ENCODE peak calls at places on chromosomes 13 and 19, in nine cellular contexts. Z, F, T, D, W, C, J, L and S are unnamed samples.

GRCh38 chr13:112001571-112001970 is 65.4 kb upstream of the SOX1 start:
- DNase-seq in T (no peak), F (no peak), Z (no peak), J (no peak), D (no peak), C (no peak), W (no peak), L (no peak), S (no peak)

GRCh38 chr19:45670670-45671453 is 2.8 kb downstream of the GIPR start:
- DNase-seq in W (peak; percentile 30), C (peak; percentile 85), J (peak; percentile 95), D (peak; percentile 44), Z (no peak), F (peak; percentile 95), L (peak; percentile 91), T (peak; percentile 47), S (peak; percentile 73)

GRCh38 chr13:113171250-113172125 is 13.0 kb downstream of the PROZ start:
- DNase-seq in Z (no peak), C (no peak), T (no peak), J (no peak), D (no peak), W (no peak), L (no peak), F (no peak), S (no peak)

GRCh38 chr13:104389722-104390121 is 1323.5 kb upstream of the SLC10A2 start:
- DNase-seq in C (no peak), W (no peak), T (no peak), J (no peak), F (peak; percentile 23), D (no peak), L (no peak), Z (no peak), S (no peak)

GRCh38 chr19:3570619-3571018 is 2.1 kb upstream of the HMG20B start:
- DNase-seq in T (no peak), W (no peak), D (no peak), L (no peak), F (no peak), C (no peak), J (no peak), Z (no peak), S (no peak)

GRCh38 chr13:42926555-42926954 is 65.5 kb downstream of the EPSTI1 start:
- DNase-seq in J (no peak), L (no peak), W (no peak), Z (no peak), F (no peak), T (no peak), D (no peak), C (peak; percentile 83), S (no peak)

GRCh38 chr13:89066868-89067466 is 1395.8 kb downstream of the SLITRK5 start:
- DNase-seq in Z (peak; percentile 32), D (no peak), L (peak; percentile 69), J (peak; percentile 19), T (peak; percentile 32), F (peak; percentile 76), W (no peak), C (peak; percentile 30), S (peak; percentile 61)

GRCh38 chr19:53308339-53308811 is 25.2 kb upstream of the ZNF845 start:
- DNase-seq in T (peak; percentile 11), Z (no peak), C (peak; percentile 41), J (no peak), D (peak; percentile 9), L (no peak), F (peak; percentile 74), W (no peak), S (no peak)

GRCh38 chr13:23743269-23743668 is 145.9 kb downstream of the MIPEP start:
- DNase-seq in W (no peak), T (no peak), D (no peak), J (no peak), L (no peak), Z (no peak), F (peak; percentile 0), C (no peak), S (no peak)

GRCh38 chr19:33803383-33803782 is 6.7 kb downstream of the KCTD15 start:
- DNase-seq in D (no peak), L (no peak), W (no peak), T (no peak), Z (no peak), C (no peak), F (no peak), J (no peak), S (no peak)

GRCh38 chr13:112796190-112796915 is 106.5 kb downstream of the ATP11A start:
- DNase-seq in C (no peak), L (peak; percentile 8), D (no peak), Z (no peak), F (no peak), T (no peak), J (no peak), W (no peak), S (no peak)

GRCh38 chr19:31214086-31214485 is 135.2 kb downstream of the TSHZ3 start:
- DNase-seq in L (peak; percentile 100), D (peak; percentile 99), W (peak; percentile 48), F (peak; percentile 46), T (peak; percentile 35), Z (peak; percentile 10), J (no peak), C (peak; percentile 99), S (no peak)